ENCODE peak calls at places on chromosomes 13 and 19, in seven cellular contexts. J, U, V, F, G, X and T are unnamed samples.

GRCh38 chr19:55385749-55386514 is at the start of gene RPL28:
- DNase-seq in J (peak), U (peak), V (peak), F (peak), G (peak), X (peak), T (peak)

GRCh38 chr13:112102243-112102642 is 35.3 kb downstream of the SOX1 start:
- DNase-seq in J (no peak), U (no peak), V (no peak), F (no peak), G (no peak), X (no peak), T (no peak)

GRCh38 chr19:50315773-50316448 is 13.3 kb downstream of the KCNC3 start:
- DNase-seq in J (peak), U (no peak), V (no peak), F (no peak), G (peak), X (no peak), T (no peak)

GRCh38 chr13:96229356-96229755 is 139.4 kb downstream of the HS6ST3 start:
- DNase-seq in J (no peak), U (peak), V (peak), F (no peak), G (peak), X (no peak), T (no peak)

GRCh38 chr19:17125052-17125727 is 49.6 kb downstream of the MYO9B start:
- DNase-seq in J (no peak), U (peak), V (peak), F (no peak), G (peak), X (no peak), T (no peak)

GRCh38 chr13:65913173-65913572 is 1317.0 kb downstream of the PCDH9 start:
- DNase-seq in J (no peak), U (peak), V (peak), F (no peak), G (no peak), X (no peak), T (peak)

GRCh38 chr19:6472713-6473112 is 8.6 kb downstream of the CRB3 start:
- DNase-seq in J (no peak), U (no peak), V (no peak), F (no peak), G (no peak), X (no peak), T (no peak)

GRCh38 chr19:33438987-33439781 is 65.7 kb downstream of the CEBPG start:
- DNase-seq in J (no peak), U (no peak), V (no peak), F (no peak), G (no peak), X (no peak), T (no peak)

GRCh38 chr13:114143806-114144605 is 11.6 kb upstream of the RASA3 start:
- DNase-seq in J (peak), U (no peak), V (no peak), F (no peak), G (peak), X (no peak), T (no peak)

GRCh38 chr13:57631607-57632275 is at the start of gene PCDH17:
- DNase-seq in J (peak), U (peak), V (peak), F (no peak), G (no peak), X (peak), T (no peak)

GRCh38 chr19:49210108-49210900 is 52.7 kb downstream of the TRPM4 start:
- DNase-seq in J (peak), U (no peak), V (peak), F (peak), G (no peak), X (no peak), T (no peak)

GRCh38 chr13:35475131-35475959 is 1.1 kb downstream of the MAB21L1 start:
- DNase-seq in J (peak), U (peak), V (peak), F (peak), G (no peak), X (peak), T (peak)

GRCh38 chr19:51338563-51339312 is 3.2 kb downstream of the VSIG10L start:
- DNase-seq in J (peak), U (peak), V (peak), F (peak), G (peak), X (peak), T (peak)

GRCh38 chr13:113577881-113578435 is 6.6 kb upstream of the TFDP1 start:
- DNase-seq in J (no peak), U (no peak), V (no peak), F (no peak), G (no peak), X (no peak), T (no peak)

GRCh38 chr19:29329460-29330134 is 116.6 kb upstream of the UQCRFS1 start:
- DNase-seq in J (peak), U (no peak), V (no peak), F (no peak), G (peak), X (no peak), T (no peak)

GRCh38 chr19:41206926-41207750 is 11.9 kb upstream of the AXL start:
- DNase-seq in J (no peak), U (peak), V (peak), F (peak), G (no peak), X (peak), T (peak)

GRCh38 chr19:34364830-34365462 is at the start of gene GPI:
- DNase-seq in J (peak), U (peak), V (peak), F (peak), G (peak), X (peak), T (peak)

GRCh38 chr19:42079276-42079669 is 3.3 kb downstream of the ZNF574 start:
- DNase-seq in J (no peak), U (no peak), V (no peak), F (no peak), G (no peak), X (no peak), T (no peak)

GRCh38 chr13:27952931-27953670 is 16.0 kb downstream of the CDX2 start:
- DNase-seq in J (peak), U (no peak), V (no peak), F (peak), G (peak), X (peak), T (no peak)

GRCh38 chr13:71169125-71169524 is 697.9 kb downstream of the DACH1 start:
- DNase-seq in J (no peak), U (no peak), V (peak), F (no peak), G (no peak), X (no peak), T (no peak)

GRCh38 chr13:79973533-79973963 is 367.4 kb downstream of the SPRY2 start:
- DNase-seq in J (no peak), U (no peak), V (no peak), F (no peak), G (peak), X (no peak), T (no peak)

GRCh38 chr19:58519087-58519354 is 589 bp downstream of the ZBTB45 start:
- DNase-seq in J (peak), U (peak), V (peak), F (peak), G (peak), X (peak), T (peak)

GRCh38 chr13:41971848-41972247 is 10.9 kb upstream of the VWA8 start:
- DNase-seq in J (no peak), U (no peak), V (no peak), F (no peak), G (no peak), X (no peak), T (no peak)

GRCh38 chr13:44768775-44769578 is 192.8 kb upstream of the TSC22D1 start:
- DNase-seq in J (no peak), U (no peak), V (no peak), F (no peak), G (peak), X (no peak), T (no peak)
- TF ChIP-seq CTCF in J (no peak), U (no peak), V (no peak), F (no peak), G (no peak), X (no peak), T (no peak)

DNA sequence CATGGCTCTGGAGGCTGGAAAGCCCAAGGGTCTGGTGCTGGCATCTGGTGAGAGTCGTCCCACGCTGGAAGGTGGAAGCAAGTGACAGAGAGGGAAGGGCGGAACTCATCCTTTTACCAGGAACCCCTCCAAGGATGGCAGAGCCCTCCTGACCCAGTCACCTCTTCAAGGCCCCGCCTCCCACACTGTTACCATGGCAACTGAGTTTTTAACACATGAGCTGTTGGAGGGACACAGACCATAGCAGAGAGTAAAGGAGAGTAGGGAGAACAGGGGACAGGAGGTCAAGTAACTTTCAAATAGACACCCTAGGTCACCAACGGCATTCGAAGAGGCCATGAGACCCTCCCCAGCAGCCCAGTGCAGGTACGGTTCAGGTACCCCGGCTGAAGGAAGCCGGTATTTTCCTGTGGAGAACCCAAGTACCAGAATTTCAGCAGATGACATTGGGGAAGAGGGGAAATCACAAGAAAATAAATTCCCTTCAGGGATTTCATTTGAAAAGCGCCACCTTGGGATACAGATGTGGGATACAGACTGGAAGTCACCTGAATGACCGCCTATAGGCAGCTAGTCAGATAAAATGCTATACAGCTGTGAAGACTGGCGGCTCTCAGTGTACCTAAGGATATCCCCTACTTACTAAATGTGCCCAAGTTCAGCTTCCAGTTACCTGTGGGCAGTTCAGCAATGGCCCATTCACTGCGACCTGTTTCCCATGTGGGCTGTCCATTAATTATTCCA is 8.0 kb downstream of the IL17D start:
- DNase-seq in J (peak), U (no peak), V (no peak), F (no peak), G (no peak), X (no peak), T (no peak)
- TF ChIP-seq CTCF in J (no peak), U (no peak), V (peak), F (no peak), G (no peak), X (no peak), T (no peak)

GRCh38 chr19:8511573-8512101 is 2.3 kb downstream of the ZNF414 start:
- DNase-seq in J (no peak), U (no peak), V (no peak), F (peak), G (no peak), X (no peak), T (no peak)
- TF ChIP-seq CTCF in J (no peak), U (no peak), V (no peak), F (no peak), G (no peak), X (no peak), T (no peak)

DNA sequence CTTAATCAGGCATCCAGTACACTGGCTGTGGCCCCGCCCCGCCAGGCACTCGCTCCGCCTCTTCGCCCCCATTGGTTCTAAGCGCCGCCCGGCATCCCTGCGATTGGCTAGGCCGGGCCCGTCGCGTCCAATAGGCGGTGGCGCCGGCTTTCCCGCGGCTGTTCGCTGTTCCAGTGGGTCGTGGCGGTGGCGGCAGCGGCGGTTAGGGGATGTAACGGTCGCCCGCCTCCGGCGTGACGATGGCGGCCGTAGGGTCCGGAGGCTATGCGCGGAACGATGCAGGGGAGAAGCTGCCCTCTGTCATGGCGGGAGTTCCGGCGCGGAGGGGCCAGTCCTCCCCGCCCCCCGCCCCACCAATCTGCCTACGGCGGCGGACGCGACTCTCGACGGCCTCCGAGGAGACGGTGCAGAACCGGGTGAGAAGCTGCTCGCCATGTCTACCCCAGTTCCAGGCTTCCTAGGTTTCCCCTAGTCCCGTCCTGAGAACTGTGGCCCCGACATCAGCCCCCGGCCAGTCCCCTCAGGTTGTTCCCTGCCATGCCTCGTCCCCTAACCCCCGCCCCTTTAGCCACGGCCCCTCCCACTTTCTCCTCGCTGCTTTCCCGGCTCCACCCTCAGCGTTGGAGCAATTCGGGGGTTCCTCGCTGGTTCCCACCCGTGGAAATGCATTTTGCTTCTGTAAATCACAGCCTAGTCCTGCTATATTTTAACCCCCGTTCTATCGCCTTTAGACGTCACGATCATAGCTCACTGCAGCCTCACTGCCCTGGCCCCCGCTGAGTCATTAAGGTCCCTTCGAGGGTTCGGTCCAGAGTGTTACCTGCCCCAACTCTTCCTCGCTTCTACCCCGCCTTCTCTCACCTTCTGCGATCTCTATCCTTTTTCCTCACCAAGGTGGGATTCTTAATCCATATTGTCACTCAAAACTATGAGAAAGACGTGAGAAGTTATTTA is at the start of gene WDR62:
- DNase-seq in J (peak), U (peak), V (no peak), F (peak), G (peak), X (peak), T (peak)
- TF ChIP-seq CTCF in J (no peak), U (no peak), V (no peak), F (no peak), G (no peak), X (no peak), T (no peak)

DNA sequence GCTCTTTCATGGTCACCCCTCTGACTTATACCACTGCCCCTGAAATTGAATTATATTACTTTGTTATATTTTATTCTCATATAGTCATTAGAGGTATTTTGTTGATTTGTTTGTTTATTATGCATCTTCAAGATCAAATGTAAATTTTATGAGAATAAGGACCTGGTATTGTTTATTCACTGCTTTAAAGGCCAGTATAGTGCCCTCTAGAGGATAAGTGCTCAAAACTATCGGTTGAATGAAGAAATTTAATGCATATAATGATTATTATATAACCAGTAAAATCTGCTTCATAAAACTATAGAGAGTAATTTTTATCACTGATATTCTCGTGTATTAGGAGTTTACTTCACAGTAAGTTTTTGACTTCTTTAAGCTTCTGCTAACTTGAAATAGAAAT is 1401.9 kb downstream of the SLITRK1 start:
- DNase-seq in J (no peak), U (no peak), V (no peak), F (no peak), G (no peak), X (no peak), T (no peak)
- TF ChIP-seq CTCF in J (no peak), U (no peak), V (no peak), F (no peak), G (no peak), X (no peak), T (no peak)

GRCh38 chr19:18771328-18772242 is 19.5 kb downstream of the COMP start:
- DNase-seq in J (peak), U (no peak), V (no peak), F (no peak), G (no peak), X (no peak), T (no peak)
- TF ChIP-seq CTCF in J (no peak), U (peak), V (peak), F (no peak), G (peak), X (peak), T (peak)

DNA sequence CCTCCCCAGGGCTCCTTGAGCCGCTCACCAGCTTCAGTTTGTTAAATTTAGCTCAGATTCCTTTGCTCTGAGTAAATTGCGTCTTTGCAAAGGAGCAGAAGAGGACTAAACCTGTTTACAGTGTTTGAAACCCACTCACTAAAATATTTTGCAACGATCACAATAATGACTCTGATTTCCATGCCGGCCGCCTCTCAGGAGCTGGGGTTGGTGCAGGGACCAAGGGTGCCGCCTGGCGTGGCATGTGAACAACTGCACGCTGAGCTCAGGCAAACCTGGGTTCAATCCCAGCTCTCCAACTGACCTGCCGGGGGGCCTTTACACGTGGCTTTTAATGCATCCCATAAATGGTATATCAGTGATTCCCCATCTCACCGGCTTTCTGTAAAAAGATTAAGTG is 68.7 kb upstream of the CACNA1A start:
- DNase-seq in J (peak), U (no peak), V (no peak), F (no peak), G (no peak), X (no peak), T (peak)
- TF ChIP-seq CTCF in J (no peak), U (peak), V (peak), F (no peak), G (peak), X (no peak), T (peak)

DNA sequence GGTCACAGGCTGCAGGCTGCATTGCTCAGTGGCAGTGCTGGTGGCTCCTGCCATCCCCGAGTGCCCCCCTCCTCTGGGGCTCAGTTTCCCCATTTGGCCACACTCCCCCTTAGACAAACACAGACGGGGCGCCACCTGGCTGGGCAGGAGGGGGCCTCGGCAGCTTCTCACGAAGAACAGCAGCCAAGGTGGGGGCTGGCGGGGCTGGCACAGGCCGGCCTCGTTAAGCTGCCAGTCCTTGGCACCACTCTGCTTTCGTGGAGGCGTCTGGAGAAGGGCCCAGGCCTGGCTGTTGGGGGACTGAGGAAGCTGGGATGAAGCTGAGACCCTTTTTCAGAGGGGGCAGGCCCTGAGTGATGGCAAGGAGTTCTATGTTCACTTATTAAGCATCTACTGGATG is 3.7 kb upstream of the ZNRF4 start:
- DNase-seq in J (no peak), U (no peak), V (no peak), F (no peak), G (no peak), X (no peak), T (no peak)
- TF ChIP-seq CTCF in J (no peak), U (no peak), V (no peak), F (no peak), G (no peak), X (no peak), T (no peak)

DNA sequence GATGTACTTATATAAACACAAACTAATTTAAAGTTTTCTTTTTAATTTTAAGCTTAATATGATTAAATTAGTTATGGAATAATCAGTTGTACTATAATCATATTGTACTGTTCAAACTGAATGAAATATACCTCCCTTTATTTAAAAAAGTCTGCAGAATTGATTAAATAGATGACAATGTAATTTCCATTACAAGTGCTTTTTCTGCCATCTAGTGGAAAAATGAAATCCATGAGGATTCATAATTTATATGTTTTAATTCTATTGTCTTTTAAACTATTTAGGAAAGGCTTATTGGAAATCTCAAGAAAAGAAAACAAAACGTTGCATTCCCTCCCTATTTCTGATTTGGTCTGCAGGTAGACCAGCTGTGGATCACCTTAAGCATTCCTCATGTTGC is 30.8 kb downstream of the MZT1 start:
- DNase-seq in J (no peak), U (peak), V (peak), F (no peak), G (no peak), X (no peak), T (no peak)
- TF ChIP-seq CTCF in J (no peak), U (peak), V (peak), F (peak), G (no peak), X (no peak), T (peak)